ENCODE peak calls at places on chromosomes 13 and 19, in six cellular contexts. U is tibial nerve; B is heart right ventricle; L is GM23338; J is CD8-positive, alpha-beta T cell; A is uterus. W is an unnamed sample.
A peak's percentile ranks its signal among the peaks of the same experiment; 100 is the strongest.

GRCh38 chr19:47172666-47173455 is 42.2 kb downstream of the SAE1 start:
- DNase-seq in U (no peak), B (no peak), L (no peak), J (no peak), A (no peak), W (no peak)

GRCh38 chr19:27906081-27906480 is 1306.9 kb downstream of the UQCRFS1 start:
- DNase-seq in U (no peak), B (no peak), L (no peak), J (no peak), A (no peak), W (no peak)

GRCh38 chr19:57171551-57172081 is 4.3 kb upstream of the DUXA start:
- DNase-seq in U (no peak), B (peak; percentile 37), L (peak; percentile 72), J (no peak), A (peak; percentile 19), W (peak; percentile 31)

GRCh38 chr13:100483836-100484381 is 104.7 kb downstream of the GGACT start:
- DNase-seq in U (no peak), B (no peak), L (no peak), J (no peak), A (no peak), W (no peak)

GRCh38 chr13:50909605-50910482 is at the start of gene RNASEH2B:
- DNase-seq in U (peak; percentile 30), B (peak; percentile 63), L (peak; percentile 85), J (peak; percentile 50), A (peak; percentile 57), W (peak; percentile 78)

GRCh38 chr19:35716735-35716984 is 1.1 kb upstream of the KMT2B start:
- DNase-seq in U (no peak), B (no peak), L (no peak), J (no peak), A (no peak), W (no peak)

GRCh38 chr19:12676384-12676792 is 5.3 kb downstream of the DHPS start:
- DNase-seq in U (peak; percentile 70), B (peak; percentile 83), L (peak; percentile 96), J (peak; percentile 76), A (peak; percentile 78), W (peak; percentile 78)

GRCh38 chr19:17522988-17523872 is 11.8 kb downstream of the PGLS start:
- DNase-seq in U (no peak), B (peak; percentile 50), L (no peak), J (peak; percentile 52), A (no peak), W (peak; percentile 57)

GRCh38 chr19:18135712-18136584 is 17.0 kb upstream of the PIK3R2 start:
- DNase-seq in U (no peak), B (no peak), L (no peak), J (no peak), A (no peak), W (no peak)

GRCh38 chr13:42334329-42334706 is 62.4 kb downstream of the AKAP11 start:
- DNase-seq in U (no peak), B (no peak), L (no peak), J (no peak), A (no peak), W (no peak)

GRCh38 chr13:113722921-113723320 is 36.1 kb upstream of the TMEM255B start:
- DNase-seq in U (no peak), B (no peak), L (no peak), J (no peak), A (no peak), W (no peak)

GRCh38 chr19:55251296-55252081 is 7.3 kb downstream of the PPP6R1 start:
- DNase-seq in U (no peak), B (no peak), L (no peak), J (peak; percentile 39), A (no peak), W (no peak)

GRCh38 chr13:73060251-73061160 is 1.7 kb downstream of the KLF5 start:
- DNase-seq in U (no peak), B (peak; percentile 31), L (no peak), J (no peak), A (peak; percentile 22), W (no peak)

GRCh38 chr19:30448386-30449130 is 76.4 kb downstream of the ZNF536 start:
- DNase-seq in U (no peak), B (no peak), L (no peak), J (no peak), A (no peak), W (no peak)

GRCh38 chr19:12973236-12973635 is 3.9 kb downstream of the DAND5 start:
- DNase-seq in U (no peak), B (no peak), L (no peak), J (no peak), A (no peak), W (no peak)

GRCh38 chr13:102869948-102870676 is 24.3 kb downstream of the ERCC5 start:
- DNase-seq in U (no peak), B (no peak), L (no peak), J (no peak), A (no peak), W (no peak)

GRCh38 chr19:46736544-46737274 is 9.1 kb upstream of the FKRP start:
- DNase-seq in U (no peak), B (peak; percentile 76), L (no peak), J (no peak), A (no peak), W (peak; percentile 71)

GRCh38 chr13:86909318-86909717 is 761.9 kb upstream of the SLITRK5 start:
- DNase-seq in U (no peak), B (no peak), L (no peak), J (no peak), A (no peak), W (no peak)

GRCh38 chr19:45117666-45118065 is 24.7 kb downstream of the PPP1R37 start:
- DNase-seq in U (no peak), B (no peak), L (no peak), J (no peak), A (no peak), W (no peak)

GRCh38 chr19:9836021-9836420 is 903 bp downstream of the PIN1 start:
- DNase-seq in U (no peak), B (no peak), L (no peak), J (no peak), A (no peak), W (no peak)

GRCh38 chr19:47228937-47229673 is 1.9 kb downstream of the BBC3 start:
- DNase-seq in U (no peak), B (no peak), L (no peak), J (peak; percentile 29), A (peak; percentile 40), W (no peak)

GRCh38 chr19:12450817-12451216 is 10.0 kb upstream of the ZNF443 start:
- DNase-seq in U (no peak), B (no peak), L (no peak), J (no peak), A (no peak), W (no peak)

GRCh38 chr13:50353651-50354415 is 338.6 kb downstream of the KCNRG start:
- DNase-seq in U (no peak), B (no peak), L (no peak), J (no peak), A (no peak), W (no peak)

GRCh38 chr19:5804516-5805464 is at the start of gene NRTN:
- DNase-seq in U (no peak), B (no peak), L (peak; percentile 75), J (peak; percentile 37), A (no peak), W (no peak)

GRCh38 chr19:54114340-54114826 is 1.1 kb downstream of the TFPT start:
- DNase-seq in U (no peak), B (peak; percentile 54), L (peak; percentile 64), J (peak; percentile 50), A (no peak), W (no peak)

DNA sequence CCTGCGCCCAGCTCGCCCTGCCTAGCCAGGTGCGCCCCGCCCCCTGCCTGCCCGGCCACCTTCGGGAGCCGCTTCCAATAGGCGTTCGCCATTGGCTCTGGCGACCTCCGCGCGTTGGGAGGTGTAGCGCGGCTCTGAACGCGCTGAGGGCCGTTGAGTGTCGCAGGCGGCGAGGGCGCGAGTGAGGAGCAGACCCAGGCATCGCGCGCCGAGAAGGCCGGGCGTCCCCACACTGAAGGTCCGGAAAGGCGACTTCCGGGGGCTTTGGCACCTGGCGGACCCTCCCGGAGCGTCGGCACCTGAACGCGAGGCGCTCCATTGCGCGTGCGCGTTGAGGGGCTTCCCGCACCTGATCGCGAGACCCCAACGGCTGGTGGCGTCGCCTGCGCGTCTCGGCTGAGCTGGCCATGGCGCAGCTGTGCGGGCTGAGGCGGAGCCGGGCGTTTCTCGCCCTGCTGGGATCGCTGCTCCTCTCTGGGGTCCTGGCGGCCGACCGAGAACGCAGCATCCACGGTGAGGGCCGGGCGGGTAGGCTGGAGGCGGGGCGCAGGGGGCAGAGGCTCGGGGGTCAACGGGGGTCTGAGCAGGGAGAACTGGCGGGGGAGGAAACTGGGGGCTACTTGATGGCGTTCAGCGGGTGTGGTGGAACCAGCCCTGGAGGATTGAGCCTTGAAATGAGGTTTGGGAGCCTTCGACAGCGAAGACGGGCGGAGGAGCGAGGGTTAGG is at the start of gene SPINT2:
- DNase-seq in U (no peak), B (no peak), L (peak; percentile 95), J (no peak), A (no peak), W (no peak)
- TF ChIP-seq CTCF in U (no peak), B (no peak), L (no peak), J (no peak), A (no peak), W (no peak)

DNA sequence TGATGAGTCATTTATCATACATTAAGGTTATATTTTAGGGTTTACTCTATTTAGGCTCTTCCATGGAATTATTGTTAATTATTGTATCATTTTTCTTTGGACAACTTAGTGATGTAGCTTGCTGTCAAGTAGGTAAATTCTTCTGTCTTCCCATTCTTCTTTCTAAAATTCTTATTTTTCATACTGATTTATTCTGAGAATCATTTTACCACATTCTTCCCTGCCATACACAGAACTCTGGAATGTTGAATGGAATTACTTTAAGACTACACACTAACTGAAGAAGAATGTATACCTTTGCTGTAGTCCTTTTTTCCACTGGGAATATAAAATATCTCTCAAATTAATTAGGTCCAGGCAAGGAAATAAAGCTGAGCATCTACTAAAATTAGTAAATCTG is 24.5 kb upstream of the SLC7A1 start:
- DNase-seq in U (no peak), B (no peak), L (no peak), J (no peak), A (no peak), W (no peak)
- H3K27ac ChIP-seq in U (no peak overlapping the region), B (no peak overlapping the region), L (no peak overlapping the region), J (no peak overlapping the region), A (no peak overlapping the region), W (no peak overlapping the region)

DNA sequence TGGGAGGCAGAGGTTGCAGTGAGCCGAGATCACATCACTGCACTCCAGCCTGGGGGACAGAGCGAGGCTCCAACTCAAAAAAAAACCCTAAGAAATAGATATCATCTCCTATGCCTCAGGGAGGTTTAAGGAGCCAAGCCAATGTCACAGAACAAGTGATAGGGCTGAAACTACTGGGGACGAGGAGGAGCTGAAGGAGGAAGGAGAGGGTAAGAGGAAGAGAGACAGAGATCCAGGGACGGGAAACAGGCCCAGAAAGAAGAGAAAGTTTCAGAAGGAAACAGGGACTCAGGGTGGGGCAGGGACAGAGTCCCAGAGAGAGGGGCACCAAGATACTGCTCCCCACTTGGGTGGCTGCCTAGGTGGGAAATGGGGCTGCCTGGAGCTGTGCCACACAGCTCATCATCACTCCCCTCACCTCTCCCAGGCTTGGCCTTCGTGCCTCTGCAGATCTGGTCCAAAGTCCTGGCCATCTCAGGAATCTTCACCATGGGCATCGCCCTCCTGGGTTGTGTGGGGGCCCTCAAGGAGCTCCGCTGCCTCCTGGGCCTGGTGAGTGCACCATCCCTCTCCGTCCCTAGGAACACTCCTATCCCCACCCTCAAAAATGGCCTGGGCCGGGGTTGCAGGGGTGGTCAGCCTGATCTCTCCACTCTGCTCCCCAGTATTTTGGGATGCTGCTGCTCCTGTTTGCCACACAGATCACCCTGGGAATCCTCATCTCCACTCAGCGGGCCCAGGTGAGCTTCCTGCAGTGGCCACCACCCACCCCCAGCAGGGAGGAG is 1.5 kb downstream of the CD37 start:
- DNase-seq in U (no peak), B (no peak), L (no peak), J (no peak), A (no peak), W (no peak)
- H3K4me1 ChIP-seq in U (peaks cover 37% of the 10 kb centered on the region), B (peaks cover 2% of the 10 kb centered on the region), L (peaks cover 15% of the 10 kb centered on the region), J (peaks cover 61% of the 10 kb centered on the region), A (no peaks in the 10 kb centered on the region), W (peaks cover 29% of the 10 kb centered on the region)

GRCh38 chr19:51607920-51608562 is 22.2 kb downstream of the SIGLEC5 start:
- DNase-seq in U (peak; percentile 38), B (peak; percentile 76), L (peak; percentile 94), J (no peak), A (peak; percentile 43), W (peak; percentile 79)
- TF ChIP-seq CTCF in U (peak; percentile 31), B (peak; percentile 55), L (peak; percentile 96), J (peak; percentile 26), A (peak; percentile 27), W (peak; percentile 60)